ENCODE peak calls at places on chromosome 5, in four cellular contexts. P is K562, L is endothelial cell of umbilical vein, V is GM12878. B is an unnamed sample.

GRCh38 chr5:1564182-1564748 is 40.5 kb upstream of the LPCAT1 start:
- DNase-seq in P (peak; percentile 33), L (peak; percentile 70), V (no peak), B (peak; percentile 30)

GRCh38 chr5:176631383-176631970 is 1.0 kb downstream of the EIF4E1B start:
- DNase-seq in P (no peak), L (no peak), V (no peak), B (no peak)

GRCh38 chr5:122312670-122312988 is 592 bp downstream of the SNCAIP start:
- DNase-seq in P (no peak), L (no peak), V (no peak), B (peak; percentile 40)

GRCh38 chr5:58787982-58788381 is 205.1 kb downstream of the RAB3C start:
- DNase-seq in P (no peak), L (no peak), V (no peak), B (no peak)

GRCh38 chr5:101543780-101544179 is 640.7 kb upstream of the ST8SIA4 start:
- DNase-seq in P (no peak), L (no peak), V (no peak), B (peak; percentile 36)

GRCh38 chr5:37893414-37894134 is 53.7 kb upstream of the GDNF start:
- DNase-seq in P (no peak), L (no peak), V (no peak), B (no peak)

GRCh38 chr5:117680421-117680820 is 1105.8 kb upstream of the SEMA6A start:
- DNase-seq in P (no peak), L (no peak), V (no peak), B (peak; percentile 16)

GRCh38 chr5:133247881-133248642 is 196.2 kb downstream of the HSPA4 start:
- DNase-seq in P (peak; percentile 90), L (peak; percentile 87), V (no peak), B (peak; percentile 49)

GRCh38 chr5:116454417-116454927 is 120.2 kb downstream of the SEMA6A start:
- DNase-seq in P (peak; percentile 5), L (peak; percentile 9), V (peak; percentile 63), B (peak; percentile 92)

GRCh38 chr5:81006955-81007636 is 46.9 kb downstream of the RASGRF2 start:
- DNase-seq in P (no peak), L (no peak), V (no peak), B (no peak)

GRCh38 chr5:56286015-56286992 is 53.2 kb upstream of the ANKRD55 start:
- DNase-seq in P (no peak), L (no peak), V (no peak), B (peak; percentile 72)

GRCh38 chr5:6829150-6829784 is 116.0 kb downstream of the TENT4A start:
- DNase-seq in P (no peak), L (no peak), V (peak; percentile 65), B (no peak)

GRCh38 chr5:42887094-42887493 is 75.4 kb upstream of the SELENOP start:
- DNase-seq in P (no peak), L (no peak), V (no peak), B (no peak)

GRCh38 chr5:72194846-72195245 is 87.6 kb downstream of the MAP1B start:
- DNase-seq in P (no peak), L (no peak), V (peak; percentile 72), B (no peak)

GRCh38 chr5:87076931-87077330 is 190.8 kb upstream of the RASA1 start:
- DNase-seq in P (no peak), L (no peak), V (no peak), B (peak; percentile 75)

GRCh38 chr5:2725957-2726356 is 25.5 kb downstream of the IRX2 start:
- DNase-seq in P (no peak), L (no peak), V (no peak), B (no peak)

GRCh38 chr5:43036856-43037711 is 3.0 kb downstream of the ANXA2R start:
- DNase-seq in P (no peak), L (peak; percentile 69), V (no peak), B (peak; percentile 59)

GRCh38 chr5:10839916-10840599 is 79.0 kb upstream of the DAP start:
- DNase-seq in P (no peak), L (no peak), V (no peak), B (no peak)

GRCh38 chr5:10836991-10837390 is 76.0 kb upstream of the DAP start:
- DNase-seq in P (no peak), L (no peak), V (no peak), B (peak; percentile 83)

GRCh38 chr5:10834695-10835094 is 73.7 kb upstream of the DAP start:
- DNase-seq in P (no peak), L (no peak), V (no peak), B (no peak)

GRCh38 chr5:10839118-10839517 is 78.1 kb upstream of the DAP start:
- DNase-seq in P (no peak), L (no peak), V (no peak), B (no peak)

GRCh38 chr5:10838038-10838437 is 77.0 kb upstream of the DAP start:
- DNase-seq in P (peak; percentile 28), L (no peak), V (no peak), B (peak; percentile 47)
- TF ChIP-seq FOS in P (no peak), L (no peak), V (no peak), B (no peak)

DNA sequence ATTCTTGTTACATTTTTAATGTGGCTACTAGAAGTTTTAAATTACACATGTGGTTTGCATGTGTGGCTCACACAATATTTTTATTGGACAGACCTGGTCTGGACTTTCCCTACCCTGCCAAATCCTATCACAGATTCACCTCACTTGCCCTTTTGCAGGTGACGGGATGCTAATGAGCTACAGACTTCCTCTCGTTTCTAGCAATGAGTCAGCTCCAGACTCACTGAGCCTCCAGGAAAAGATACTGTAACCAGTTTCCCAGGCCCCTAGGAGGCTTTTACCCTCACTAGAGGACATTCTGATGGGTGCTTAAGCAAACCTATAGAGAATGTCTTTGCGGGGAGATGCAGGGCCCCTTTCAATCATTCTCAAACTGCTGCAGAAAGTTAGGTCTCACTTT is 135.4 kb downstream of the WDR41 start:
- DNase-seq in P (no peak), L (no peak), V (peak; percentile 84), B (peak; percentile 65)
- TF ChIP-seq FOS in P (no peak), L (no peak), V (no peak), B (no peak)

DNA sequence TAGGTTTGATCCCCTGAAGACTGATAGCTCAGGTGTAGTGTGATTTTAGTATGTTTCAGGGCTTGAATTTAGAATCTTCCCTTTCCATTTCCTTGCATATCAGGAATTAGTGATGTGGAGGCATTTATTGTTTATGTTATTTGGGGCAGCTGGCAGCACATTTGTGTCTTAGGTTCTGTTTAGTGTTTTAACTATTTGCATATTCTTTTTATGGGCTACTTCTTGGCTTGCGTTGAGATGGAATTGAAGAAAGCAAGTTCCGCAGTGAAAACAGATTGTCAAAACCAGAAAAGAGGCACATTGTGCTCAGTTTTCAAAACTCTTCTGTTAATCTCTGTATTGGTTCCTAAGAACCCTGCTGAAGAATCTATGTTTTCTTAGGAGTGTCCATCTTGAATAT is 80.3 kb downstream of the ZSWIM6 start:
- DNase-seq in P (no peak), L (no peak), V (no peak), B (no peak)
- TF ChIP-seq FOS in P (no peak), L (no peak), V (no peak), B (no peak)

DNA sequence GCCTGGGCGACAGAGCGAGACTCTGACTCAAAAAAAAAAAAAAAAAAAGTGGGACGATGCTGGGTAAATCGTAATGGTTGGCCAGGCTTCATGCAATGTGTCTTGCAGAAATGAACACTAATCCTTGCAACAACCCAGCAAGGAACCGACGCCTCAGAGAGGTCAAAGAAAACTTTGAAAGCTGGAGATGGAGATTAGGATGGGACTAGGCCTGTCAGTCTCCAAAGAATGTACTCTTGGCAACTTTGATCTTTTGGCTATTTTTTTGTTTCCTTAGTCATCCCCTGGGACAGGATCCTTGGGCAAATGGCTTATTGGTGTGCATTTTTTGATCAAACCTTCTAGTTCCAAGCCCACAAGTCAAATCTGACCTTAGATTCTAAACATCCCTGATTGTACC is 10.6 kb upstream of the PWWP2A start:
- DNase-seq in P (no peak), L (no peak), V (no peak), B (peak; percentile 9)
- TF ChIP-seq FOS in P (no peak), L (no peak), V (no peak), B (no peak)

B was measured in IMR-90.